ENCODE peak calls at places on chromosomes 11 and 22, in six cellular contexts. O is substantia nigra, A is sigmoid colon, I is heart right ventricle, F is IMR-90, E is mammary epithelial cell. Y is an unnamed sample.

GRCh38 chr11:118111019-118111743 is 24.4 kb upstream of the SMIM35 start:
- DNase-seq in O (no peak), A (no peak), I (no peak), F (no peak), E (peak), Y (no peak)

GRCh38 chr11:17734418-17734911 is at the start of gene KCNC1:
- DNase-seq in O (no peak), A (peak), I (no peak), F (peak), E (no peak), Y (no peak)

GRCh38 chr11:17531071-17531817 is 13.0 kb downstream of the USH1C start:
- DNase-seq in O (no peak), A (no peak), I (no peak), F (no peak), E (no peak), Y (no peak)

GRCh38 chr22:46640293-46640692 is 20.1 kb downstream of the GRAMD4 start:
- DNase-seq in O (no peak), A (no peak), I (no peak), F (no peak), E (no peak), Y (no peak)

GRCh38 chr11:34167961-34168360 is 62.5 kb downstream of the NAT10 start:
- DNase-seq in O (no peak), A (no peak), I (no peak), F (no peak), E (no peak), Y (peak)

GRCh38 chr11:49995559-49995958 is 13.2 kb upstream of the OR4C12 start:
- DNase-seq in O (no peak), A (no peak), I (peak), F (peak), E (peak), Y (no peak)

GRCh38 chr11:35165416-35166368 is 26.7 kb downstream of the CD44 start:
- DNase-seq in O (no peak), A (no peak), I (peak), F (peak), E (peak), Y (no peak)

GRCh38 chr11:77416357-77416756 is 57.5 kb downstream of the PAK1 start:
- DNase-seq in O (no peak), A (no peak), I (no peak), F (no peak), E (no peak), Y (no peak)

GRCh38 chr11:12410006-12410728 is 32.8 kb downstream of the PARVA start:
- DNase-seq in O (no peak), A (peak), I (no peak), F (peak), E (peak), Y (no peak)

GRCh38 chr11:107624983-107625779 is 34.2 kb downstream of the ELMOD1 start:
- DNase-seq in O (no peak), A (no peak), I (no peak), F (no peak), E (no peak), Y (no peak)

GRCh38 chr22:45318558-45319318 is 9.0 kb downstream of the FAM118A start:
- DNase-seq in O (no peak), A (no peak), I (no peak), F (peak), E (peak), Y (no peak)

GRCh38 chr11:112113539-112114457 is 27.1 kb downstream of the SDHD start:
- DNase-seq in O (no peak), A (no peak), I (no peak), F (peak), E (peak), Y (no peak)

GRCh38 chr11:44351006-44351660 is 41.2 kb upstream of the ALX4 start:
- DNase-seq in O (no peak), A (no peak), I (no peak), F (no peak), E (no peak), Y (no peak)

GRCh38 chr22:19576460-19577421 is 52.5 kb upstream of the CLDN5 start:
- DNase-seq in O (no peak), A (peak), I (peak), F (peak), E (peak), Y (no peak)

GRCh38 chr22:49210606-49211005 is 617.1 kb downstream of the BRD1 start:
- DNase-seq in O (no peak), A (peak), I (no peak), F (no peak), E (no peak), Y (no peak)

GRCh38 chr22:36258750-36259619 is 6.1 kb downstream of the APOL1 start:
- DNase-seq in O (no peak), A (peak), I (no peak), F (peak), E (no peak), Y (peak)

GRCh38 chr22:26837784-26838520 is 180.6 kb downstream of the MIAT start:
- DNase-seq in O (no peak), A (no peak), I (no peak), F (no peak), E (no peak), Y (no peak)

DNA sequence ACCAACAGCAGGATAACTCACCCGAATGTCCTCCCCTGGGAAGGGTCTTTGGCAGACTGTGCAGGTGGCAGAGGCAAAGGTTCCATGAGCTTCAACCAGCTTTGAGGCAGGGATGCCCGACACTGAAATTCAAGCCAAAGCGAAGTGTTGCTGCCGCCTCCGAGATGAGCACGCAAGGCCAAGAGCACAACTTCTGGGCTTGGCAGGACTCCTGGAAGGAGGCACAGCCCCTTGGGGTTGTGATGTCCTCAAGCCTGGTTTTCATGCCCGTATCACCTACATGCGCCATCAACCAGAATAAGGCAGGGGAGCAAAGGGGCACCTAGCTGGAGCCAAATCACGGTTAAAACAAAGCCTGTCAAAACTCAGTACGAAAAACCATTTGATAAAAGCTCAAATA is 5.7 kb downstream of the SIRT3 start:
- DNase-seq in O (no peak), A (peak), I (no peak), F (no peak), E (no peak), Y (no peak)
- H3K27ac ChIP-seq in O (no peak), A (no peak), I (no peak), F (no peak), E (no peak), Y (no peak)

DNA sequence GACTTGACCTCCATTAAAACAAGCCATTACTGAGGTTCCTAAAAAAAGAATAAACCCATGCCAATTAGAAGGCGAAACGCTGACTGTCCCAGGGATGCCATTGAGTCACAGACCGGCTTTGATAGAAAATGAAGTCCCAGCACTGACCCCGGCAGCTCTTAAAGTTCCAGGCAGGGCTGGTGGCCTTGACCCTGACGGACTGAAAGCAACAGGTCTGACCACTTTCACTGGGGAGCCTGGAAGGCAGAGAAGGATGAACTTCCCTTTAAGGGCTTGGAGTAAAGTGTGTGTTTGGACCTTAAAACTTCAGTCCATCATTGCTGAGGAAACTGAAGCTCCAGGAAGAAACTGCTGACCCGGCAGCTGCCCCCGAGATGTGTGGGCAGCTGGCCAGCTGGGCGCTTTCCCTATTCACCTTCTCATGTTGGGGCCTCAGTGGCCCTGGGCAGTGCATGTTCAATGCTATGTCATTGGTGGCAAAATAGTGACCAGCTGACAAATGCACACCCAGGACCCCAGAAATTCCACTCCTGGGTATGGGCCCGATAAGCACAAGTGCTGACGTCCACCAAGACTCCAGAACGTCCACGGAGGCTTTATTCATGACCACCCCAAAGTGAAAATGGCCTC is 18.9 kb upstream of the EFCAB6 start:
- DNase-seq in O (no peak), A (peak), I (no peak), F (no peak), E (no peak), Y (peak)
- H3K27ac ChIP-seq in O (no peak), A (no peak), I (peak), F (no peak), E (no peak), Y (no peak)

GRCh38 chr11:57599381-57599780 is 1.9 kb downstream of the SERPING1 start:
- DNase-seq in O (no peak), A (no peak), I (no peak), F (no peak), E (no peak), Y (no peak)

GRCh38 chr11:57597971-57598830 is 716 bp downstream of the SERPING1 start:
- DNase-seq in O (peak), A (peak), I (peak), F (peak), E (no peak), Y (peak)

GRCh38 chr11:57597461-57597892 is at the start of gene SERPING1:
- DNase-seq in O (peak), A (peak), I (peak), F (no peak), E (no peak), Y (peak)

GRCh38 chr11:57598831-57599155 is 1.3 kb downstream of the SERPING1 start:
- DNase-seq in O (no peak), A (no peak), I (no peak), F (peak), E (no peak), Y (no peak)

GRCh38 chr11:57596266-57596885 is 1.1 kb upstream of the SERPING1 start:
- DNase-seq in O (no peak), A (no peak), I (no peak), F (no peak), E (no peak), Y (no peak)
- H3K27ac ChIP-seq in O (no peak), A (peak), I (peak), F (no peak), E (no peak), Y (peak)

GRCh38 chr11:65442952-65443351 is 20.4 kb downstream of the NEAT1 start:
- DNase-seq in O (no peak), A (no peak), I (no peak), F (peak), E (no peak), Y (no peak)

GRCh38 chr11:65437436-65438227 is 15.0 kb downstream of the NEAT1 start:
- DNase-seq in O (no peak), A (peak), I (no peak), F (peak), E (no peak), Y (peak)

GRCh38 chr11:65439331-65440181 is 17.0 kb downstream of the NEAT1 start:
- DNase-seq in O (no peak), A (peak), I (no peak), F (peak), E (no peak), Y (peak)

GRCh38 chr11:65438257-65439151 is 15.9 kb downstream of the NEAT1 start:
- DNase-seq in O (no peak), A (peak), I (no peak), F (peak), E (no peak), Y (no peak)

GRCh38 chr11:65440831-65441499 is 18.4 kb downstream of the NEAT1 start:
- DNase-seq in O (no peak), A (peak), I (no peak), F (peak), E (no peak), Y (no peak)
- H3K27ac ChIP-seq in O (peak), A (peak), I (peak), F (no peak), E (no peak), Y (peak)

DNA sequence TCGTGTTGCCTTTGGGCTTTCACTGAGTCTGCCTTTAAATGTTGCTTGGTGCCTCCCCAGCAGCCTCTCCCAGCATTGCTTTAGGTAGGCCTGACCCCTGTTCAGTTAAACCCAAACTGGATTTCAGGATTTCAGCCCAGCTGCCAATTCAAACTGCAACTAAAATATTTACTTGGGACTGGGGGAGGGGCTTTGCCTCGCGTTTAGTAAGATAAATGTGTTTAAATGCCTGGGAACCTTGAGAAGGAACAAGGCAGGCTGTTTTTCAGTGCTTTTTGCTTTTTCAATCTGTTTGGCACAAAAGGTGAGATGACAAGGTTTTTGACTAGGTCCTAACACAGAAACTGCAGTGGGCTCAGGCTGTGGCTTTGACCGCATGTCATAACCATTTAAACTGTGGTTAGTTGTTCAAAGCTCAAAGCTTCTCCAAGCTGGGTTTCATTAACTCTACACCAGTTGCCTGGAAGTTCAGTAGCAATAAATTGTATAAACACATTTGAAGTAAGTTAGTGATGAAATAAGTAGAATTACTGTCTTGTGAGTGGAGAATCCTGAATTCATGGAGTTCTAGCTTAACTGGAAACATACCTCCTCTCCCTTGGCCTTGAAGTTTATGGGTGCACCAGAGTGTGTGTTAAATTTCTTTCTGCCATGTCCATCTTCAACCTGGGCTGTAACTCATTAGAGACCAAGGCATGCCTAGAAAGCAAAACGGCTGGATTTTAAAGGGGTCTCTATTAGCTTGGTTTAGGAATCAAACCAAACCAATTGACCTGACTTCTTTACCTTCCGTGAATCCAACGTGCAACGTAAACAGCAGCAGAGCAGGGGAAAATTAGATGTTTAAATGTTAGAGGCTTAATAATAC is 3.6 kb downstream of the PKNOX2 start:
- DNase-seq in O (no peak), A (no peak), I (no peak), F (peak), E (no peak), Y (no peak)
- H3K27ac ChIP-seq in O (no peak), A (peak), I (peak), F (peak), E (no peak), Y (peak)

Y was measured in psoas muscle.